ENCODE peak calls at places on chromosomes 3 and 15, in ten cellular contexts. One of them, this sample, is unnamed.

GRCh38 chr3:148178508-148178907 is 519.2 kb upstream of the AGTR1 start:
- DNase-seq in GM04504: no peak
- DNase-seq in ACHN: no peak
- DNase-seq in NCI-H510A treated with DMSO at 0.1 percent for 48 hours: peak; percentile 34
- DNase-seq in GM06990: no peak
- DNase-seq in HTR-8/SVneo: no peak
- DNase-seq in T1000: no peak
- DNase-seq in CD8-positive, alpha-beta T cell: no peak
- DNase-seq in PC-3: peak; percentile 7
- DNase-seq in NCI-H2081 treated with DMSO at 0.1 percent for 48 hours: peak; percentile 83
- DNase-seq in this sample: no peak

GRCh38 chr3:15269091-15269989 is 63.0 kb downstream of the SH3BP5 start:
- DNase-seq in GM04504: peak; percentile 53
- DNase-seq in ACHN: peak; percentile 93
- DNase-seq in NCI-H510A treated with DMSO at 0.1 percent for 48 hours: no peak
- DNase-seq in GM06990: peak; percentile 91
- DNase-seq in HTR-8/SVneo: peak; percentile 98
- DNase-seq in T1000: peak; percentile 94
- DNase-seq in CD8-positive, alpha-beta T cell: peak; percentile 88
- DNase-seq in PC-3: peak; percentile 98
- DNase-seq in NCI-H2081 treated with DMSO at 0.1 percent for 48 hours: no peak
- DNase-seq in this sample: peak; percentile 95

GRCh38 chr3:156681003-156681402 is 6.6 kb downstream of the TIPARP start:
- DNase-seq in GM04504: peak; percentile 89
- DNase-seq in ACHN: peak; percentile 26
- DNase-seq in NCI-H510A treated with DMSO at 0.1 percent for 48 hours: peak; percentile 71
- DNase-seq in GM06990: peak; percentile 50
- DNase-seq in HTR-8/SVneo: no peak
- DNase-seq in T1000: no peak
- DNase-seq in CD8-positive, alpha-beta T cell: no peak
- DNase-seq in PC-3: peak; percentile 88
- DNase-seq in NCI-H2081 treated with DMSO at 0.1 percent for 48 hours: peak; percentile 85
- DNase-seq in this sample: peak; percentile 90

GRCh38 chr15:94080416-94080815 is 150.9 kb upstream of the MCTP2 start:
- DNase-seq in GM04504: peak; percentile 74
- DNase-seq in ACHN: no peak
- DNase-seq in NCI-H510A treated with DMSO at 0.1 percent for 48 hours: no peak
- DNase-seq in GM06990: no peak
- DNase-seq in HTR-8/SVneo: no peak
- DNase-seq in T1000: peak; percentile 74
- DNase-seq in CD8-positive, alpha-beta T cell: no peak
- DNase-seq in PC-3: peak; percentile 84
- DNase-seq in NCI-H2081 treated with DMSO at 0.1 percent for 48 hours: no peak
- DNase-seq in this sample: peak; percentile 92

GRCh38 chr3:133754455-133754854 is 8.3 kb downstream of the TF start:
- DNase-seq in GM04504: no peak
- DNase-seq in ACHN: no peak
- DNase-seq in NCI-H510A treated with DMSO at 0.1 percent for 48 hours: no peak
- DNase-seq in GM06990: no peak
- DNase-seq in HTR-8/SVneo: no peak
- DNase-seq in T1000: no peak
- DNase-seq in CD8-positive, alpha-beta T cell: no peak
- DNase-seq in PC-3: no peak
- DNase-seq in NCI-H2081 treated with DMSO at 0.1 percent for 48 hours: no peak
- DNase-seq in this sample: no peak

GRCh38 chr15:74375303-74375693 is 7.9 kb upstream of the CYP11A1 start:
- DNase-seq in GM04504: no peak
- DNase-seq in ACHN: peak; percentile 77
- DNase-seq in NCI-H510A treated with DMSO at 0.1 percent for 48 hours: peak; percentile 42
- DNase-seq in GM06990: no peak
- DNase-seq in HTR-8/SVneo: peak; percentile 75
- DNase-seq in T1000: peak; percentile 58
- DNase-seq in CD8-positive, alpha-beta T cell: peak; percentile 81
- DNase-seq in PC-3: peak; percentile 93
- DNase-seq in NCI-H2081 treated with DMSO at 0.1 percent for 48 hours: peak; percentile 29
- DNase-seq in this sample: peak; percentile 88

GRCh38 chr3:27990837-27991236 is 250.6 kb upstream of the CMC1 start:
- DNase-seq in GM04504: no peak
- DNase-seq in ACHN: no peak
- DNase-seq in NCI-H510A treated with DMSO at 0.1 percent for 48 hours: no peak
- DNase-seq in GM06990: no peak
- DNase-seq in HTR-8/SVneo: no peak
- DNase-seq in T1000: no peak
- DNase-seq in CD8-positive, alpha-beta T cell: no peak
- DNase-seq in PC-3: no peak
- DNase-seq in NCI-H2081 treated with DMSO at 0.1 percent for 48 hours: no peak
- DNase-seq in this sample: no peak

GRCh38 chr3:16257304-16257703 is 7.4 kb downstream of the DPH3 start:
- DNase-seq in GM04504: no peak
- DNase-seq in ACHN: no peak
- DNase-seq in NCI-H510A treated with DMSO at 0.1 percent for 48 hours: no peak
- DNase-seq in GM06990: no peak
- DNase-seq in HTR-8/SVneo: no peak
- DNase-seq in T1000: no peak
- DNase-seq in CD8-positive, alpha-beta T cell: no peak
- DNase-seq in PC-3: no peak
- DNase-seq in NCI-H2081 treated with DMSO at 0.1 percent for 48 hours: no peak
- DNase-seq in this sample: no peak

GRCh38 chr3:50267280-50267913 is 1.6 kb upstream of the SEMA3B start:
- DNase-seq in GM04504: no peak
- DNase-seq in ACHN: peak; percentile 21
- DNase-seq in NCI-H510A treated with DMSO at 0.1 percent for 48 hours: no peak
- DNase-seq in GM06990: no peak
- DNase-seq in HTR-8/SVneo: no peak
- DNase-seq in T1000: no peak
- DNase-seq in CD8-positive, alpha-beta T cell: no peak
- DNase-seq in PC-3: no peak
- DNase-seq in NCI-H2081 treated with DMSO at 0.1 percent for 48 hours: no peak
- DNase-seq in this sample: no peak

GRCh38 chr3:55143336-55143735 is 215.5 kb upstream of the LRTM1 start:
- DNase-seq in GM04504: no peak
- DNase-seq in ACHN: no peak
- DNase-seq in NCI-H510A treated with DMSO at 0.1 percent for 48 hours: no peak
- DNase-seq in GM06990: no peak
- DNase-seq in HTR-8/SVneo: no peak
- DNase-seq in T1000: no peak
- DNase-seq in CD8-positive, alpha-beta T cell: no peak
- DNase-seq in PC-3: no peak
- DNase-seq in NCI-H2081 treated with DMSO at 0.1 percent for 48 hours: no peak
- DNase-seq in this sample: no peak

GRCh38 chr3:149340310-149340933 is 7.0 kb upstream of the TM4SF18 start:
- DNase-seq in GM04504: no peak
- DNase-seq in ACHN: peak; percentile 66
- DNase-seq in NCI-H510A treated with DMSO at 0.1 percent for 48 hours: peak; percentile 77
- DNase-seq in GM06990: no peak
- DNase-seq in HTR-8/SVneo: no peak
- DNase-seq in T1000: no peak
- DNase-seq in CD8-positive, alpha-beta T cell: no peak
- DNase-seq in PC-3: peak; percentile 86
- DNase-seq in NCI-H2081 treated with DMSO at 0.1 percent for 48 hours: peak; percentile 99
- DNase-seq in this sample: no peak

GRCh38 chr15:52042051-52042851 is 23.2 kb downstream of the MAPK6 start:
- DNase-seq in GM04504: no peak
- DNase-seq in ACHN: no peak
- DNase-seq in NCI-H510A treated with DMSO at 0.1 percent for 48 hours: peak; percentile 32
- DNase-seq in GM06990: no peak
- DNase-seq in HTR-8/SVneo: no peak
- DNase-seq in T1000: no peak
- DNase-seq in CD8-positive, alpha-beta T cell: no peak
- DNase-seq in PC-3: peak; percentile 33
- DNase-seq in NCI-H2081 treated with DMSO at 0.1 percent for 48 hours: no peak
- DNase-seq in this sample: no peak

GRCh38 chr3:32832193-32832592 is 14.4 kb downstream of the TRIM71 start:
- DNase-seq in GM04504: no peak
- DNase-seq in ACHN: no peak
- DNase-seq in NCI-H510A treated with DMSO at 0.1 percent for 48 hours: no peak
- DNase-seq in GM06990: no peak
- DNase-seq in HTR-8/SVneo: no peak
- DNase-seq in T1000: no peak
- DNase-seq in CD8-positive, alpha-beta T cell: no peak
- DNase-seq in PC-3: no peak
- DNase-seq in NCI-H2081 treated with DMSO at 0.1 percent for 48 hours: no peak
- DNase-seq in this sample: no peak

GRCh38 chr3:10459954-10460754 is 45.2 kb downstream of the ATP2B2 start:
- DNase-seq in GM04504: peak; percentile 32
- DNase-seq in ACHN: peak; percentile 90
- DNase-seq in NCI-H510A treated with DMSO at 0.1 percent for 48 hours: no peak
- DNase-seq in GM06990: peak; percentile 26
- DNase-seq in HTR-8/SVneo: peak; percentile 79
- DNase-seq in T1000: peak; percentile 41
- DNase-seq in CD8-positive, alpha-beta T cell: peak; percentile 82
- DNase-seq in PC-3: peak; percentile 85
- DNase-seq in NCI-H2081 treated with DMSO at 0.1 percent for 48 hours: no peak
- DNase-seq in this sample: peak; percentile 88

GRCh38 chr15:41337047-41337446 is 4.4 kb downstream of the NUSAP1 start:
- DNase-seq in GM04504: no peak
- DNase-seq in ACHN: no peak
- DNase-seq in NCI-H510A treated with DMSO at 0.1 percent for 48 hours: no peak
- DNase-seq in GM06990: no peak
- DNase-seq in HTR-8/SVneo: no peak
- DNase-seq in T1000: no peak
- DNase-seq in CD8-positive, alpha-beta T cell: no peak
- DNase-seq in PC-3: no peak
- DNase-seq in NCI-H2081 treated with DMSO at 0.1 percent for 48 hours: no peak
- DNase-seq in this sample: no peak

GRCh38 chr3:56291953-56292352 is 176.3 kb downstream of the ERC2 start:
- DNase-seq in GM04504: no peak
- DNase-seq in ACHN: no peak
- DNase-seq in NCI-H510A treated with DMSO at 0.1 percent for 48 hours: no peak
- DNase-seq in GM06990: no peak
- DNase-seq in HTR-8/SVneo: no peak
- DNase-seq in T1000: no peak
- DNase-seq in CD8-positive, alpha-beta T cell: no peak
- DNase-seq in PC-3: no peak
- DNase-seq in NCI-H2081 treated with DMSO at 0.1 percent for 48 hours: no peak
- DNase-seq in this sample: peak; percentile 89

GRCh38 chr3:160040181-160040580 is 51.5 kb downstream of the IL12A start:
- DNase-seq in GM04504: no peak
- DNase-seq in ACHN: no peak
- DNase-seq in NCI-H510A treated with DMSO at 0.1 percent for 48 hours: no peak
- DNase-seq in GM06990: no peak
- DNase-seq in HTR-8/SVneo: no peak
- DNase-seq in T1000: no peak
- DNase-seq in CD8-positive, alpha-beta T cell: no peak
- DNase-seq in PC-3: no peak
- DNase-seq in NCI-H2081 treated with DMSO at 0.1 percent for 48 hours: no peak
- DNase-seq in this sample: peak; percentile 4

GRCh38 chr15:33934396-33934795 is 33.9 kb upstream of the CHRM5 start:
- DNase-seq in GM04504: no peak
- DNase-seq in ACHN: no peak
- DNase-seq in NCI-H510A treated with DMSO at 0.1 percent for 48 hours: peak; percentile 53
- DNase-seq in GM06990: no peak
- DNase-seq in HTR-8/SVneo: no peak
- DNase-seq in T1000: no peak
- DNase-seq in CD8-positive, alpha-beta T cell: no peak
- DNase-seq in PC-3: no peak
- DNase-seq in NCI-H2081 treated with DMSO at 0.1 percent for 48 hours: no peak
- DNase-seq in this sample: no peak

GRCh38 chr15:37900286-37901221 is 33.9 kb upstream of the TMCO5A start:
- DNase-seq in GM04504: no peak
- DNase-seq in ACHN: peak; percentile 47
- DNase-seq in NCI-H510A treated with DMSO at 0.1 percent for 48 hours: no peak
- DNase-seq in GM06990: no peak
- DNase-seq in HTR-8/SVneo: peak; percentile 41
- DNase-seq in T1000: no peak
- DNase-seq in CD8-positive, alpha-beta T cell: no peak
- DNase-seq in PC-3: peak; percentile 87
- DNase-seq in NCI-H2081 treated with DMSO at 0.1 percent for 48 hours: no peak
- DNase-seq in this sample: peak; percentile 29

This sample was measured in MCF 10A.